ENCODE peak calls at places on chromosomes 13 and 19, in four cellular contexts. E is activated CD4-positive, alpha-beta T cell treated with anti-CD3 and anti-CD28 coated beads, Interleukin-2, amount 50 U/mL, for 48 hours; N is MG63; S is T-helper 2 cell. H is an unnamed sample.

GRCh38 chr13:19864339-19865309 is 1.2 kb upstream of the ZMYM5 start:
- DNase-seq in N (peak; percentile 50), E (peak; percentile 80), S (peak; percentile 87), H (peak; percentile 80)

GRCh38 chr13:74026753-74027152 is 107.5 kb downstream of the KLF12 start:
- DNase-seq in N (no peak), E (peak; percentile 66), S (peak; percentile 83), H (no peak)

GRCh38 chr13:108948269-108948671 is 318.9 kb downstream of the MYO16 start:
- DNase-seq in E (no peak), N (no peak), S (no peak), H (no peak)

GRCh38 chr13:31638577-31638976 is 100.7 kb upstream of the RXFP2 start:
- DNase-seq in S (no peak), E (no peak), N (peak; percentile 77), H (no peak)

GRCh38 chr13:111318396-111318795 is 2.0 kb upstream of the TEX29 start:
- DNase-seq in E (no peak), S (no peak), N (no peak), H (no peak)

GRCh38 chr19:8387688-8388611 is 2.2 kb upstream of the RAB11B start:
- DNase-seq in E (no peak), S (no peak), N (no peak), H (no peak)

GRCh38 chr13:47188802-47189201 is 291.9 kb upstream of the HTR2A start:
- DNase-seq in S (no peak), N (peak; percentile 3), E (no peak), H (no peak)

GRCh38 chr13:113297370-113297871 is 382 bp downstream of the LAMP1 start:
- DNase-seq in N (no peak), S (peak; percentile 78), E (peak; percentile 44), H (no peak)

GRCh38 chr13:76792680-76793334 is 93.4 kb downstream of the KCTD12 start:
- DNase-seq in N (peak; percentile 57), E (no peak), S (no peak), H (peak; percentile 47)